ENCODE peak calls at places on chromosome 1, in six cellular contexts. Z, J, G, B, R and H are unnamed samples.

GRCh38 chr1:201427923-201428322 is 6.4 kb upstream of the TNNI1 start:
- DNase-seq in Z (no peak), J (no peak), G (no peak), B (no peak), R (no peak), H (no peak)

GRCh38 chr1:29210278-29211085 is 20.3 kb downstream of the MECR start:
- DNase-seq in Z (no peak), J (peak; percentile 55), G (no peak), B (peak; percentile 16), R (no peak), H (no peak)

GRCh38 chr1:204564835-204565234 is 48.6 kb downstream of the MDM4 start:
- DNase-seq in Z (no peak), J (no peak), G (no peak), B (peak; percentile 73), R (no peak), H (peak; percentile 88)

GRCh38 chr1:246454655-246455054 is 52.4 kb downstream of the SMYD3 start:
- DNase-seq in Z (no peak), J (peak; percentile 12), G (peak; percentile 6), B (no peak), R (no peak), H (no peak)

GRCh38 chr1:235999259-235999925 is 65.5 kb downstream of the NID1 start:
- DNase-seq in Z (peak; percentile 98), J (peak; percentile 95), G (peak; percentile 85), B (peak; percentile 96), R (peak; percentile 97), H (no peak)

GRCh38 chr1:206005761-206006160 is 2.6 kb upstream of the RAB7B start:
- DNase-seq in Z (no peak), J (no peak), G (no peak), B (no peak), R (no peak), H (no peak)

GRCh38 chr1:91732291-91732953 is 153.5 kb downstream of the TGFBR3 start:
- DNase-seq in Z (peak; percentile 88), J (peak; percentile 32), G (peak; percentile 85), B (no peak), R (peak; percentile 66), H (no peak)

GRCh38 chr1:161440312-161440894 is 64.9 kb upstream of the FCGR2A start:
- DNase-seq in Z (peak; percentile 33), J (peak; percentile 51), G (peak; percentile 51), B (peak; percentile 23), R (peak; percentile 76), H (peak; percentile 88)

GRCh38 chr1:201032408-201032807 is 8.9 kb upstream of the KIF21B start:
- DNase-seq in Z (no peak), J (no peak), G (no peak), B (no peak), R (no peak), H (no peak)

GRCh38 chr1:25906644-25907300 is 553 bp upstream of the STMN1 start:
- DNase-seq in Z (no peak), J (no peak), G (no peak), B (no peak), R (no peak), H (no peak)

GRCh38 chr1:98002288-98002687 is 81.5 kb upstream of the DPYD start:
- DNase-seq in Z (no peak), J (no peak), G (no peak), B (no peak), R (no peak), H (no peak)

GRCh38 chr1:119635801-119636390 is 12.2 kb downstream of the ZNF697 start:
- DNase-seq in Z (peak; percentile 38), J (peak; percentile 73), G (no peak), B (no peak), R (no peak), H (no peak)

GRCh38 chr1:52657702-52658101 is 24.7 kb downstream of the SHISAL2A start:
- DNase-seq in Z (no peak), J (no peak), G (no peak), B (no peak), R (no peak), H (no peak)

GRCh38 chr1:187794561-187794960 is 965.8 kb downstream of the PLA2G4A start:
- DNase-seq in Z (no peak), J (no peak), G (no peak), B (no peak), R (no peak), H (no peak)

GRCh38 chr1:5996641-5997270 is 4.5 kb upstream of the NPHP4 start:
- DNase-seq in Z (no peak), J (no peak), G (no peak), B (no peak), R (no peak), H (no peak)

GRCh38 chr1:67307251-67308060 is at the start of gene IL12RB2:
- DNase-seq in Z (no peak), J (no peak), G (no peak), B (no peak), R (no peak), H (no peak)

GRCh38 chr1:206463137-206463536 is 7.1 kb upstream of the IKBKE start:
- DNase-seq in Z (no peak), J (no peak), G (no peak), B (no peak), R (peak; percentile 84), H (no peak)

GRCh38 chr1:210262167-210262896 is 29.7 kb downstream of the SERTAD4 start:
- DNase-seq in Z (peak; percentile 97), J (peak; percentile 88), G (peak; percentile 88), B (no peak), R (peak; percentile 72), H (no peak)

GRCh38 chr1:43961692-43962091 is 8.1 kb upstream of the DPH2 start:
- DNase-seq in Z (no peak), J (no peak), G (no peak), B (no peak), R (no peak), H (no peak)

GRCh38 chr1:119784127-119784781 is 15.5 kb upstream of the HMGCS2 start:
- DNase-seq in Z (no peak), J (no peak), G (peak; percentile 88), B (no peak), R (peak; percentile 35), H (no peak)

GRCh38 chr1:203796223-203796747 is 862 bp downstream of the ZBED6 start:
- DNase-seq in Z (peak; percentile 22), J (peak; percentile 49), G (peak; percentile 46), B (peak; percentile 13), R (peak; percentile 34), H (no peak)

GRCh38 chr1:227369102-227369760 is 50.9 kb upstream of the CDC42BPA start:
- DNase-seq in Z (no peak), J (no peak), G (no peak), B (no peak), R (no peak), H (no peak)

GRCh38 chr1:51264470-51264869 is 28.4 kb downstream of the RNF11 start:
- DNase-seq in Z (peak; percentile 99), J (peak; percentile 84), G (peak; percentile 91), B (no peak), R (peak; percentile 62), H (no peak)

GRCh38 chr1:161420763-161421455 is 53.2 kb upstream of the CFAP126 start:
- DNase-seq in Z (no peak), J (no peak), G (peak; percentile 2), B (no peak), R (no peak), H (peak; percentile 57)

GRCh38 chr1:47755368-47755990 is 241.7 kb downstream of the TRABD2B start:
- DNase-seq in Z (no peak), J (no peak), G (no peak), B (no peak), R (no peak), H (peak; percentile 59)

GRCh38 chr1:1430114-1430982 is 5.1 kb upstream of the VWA1 start:
- DNase-seq in Z (peak; percentile 32), J (peak; percentile 91), G (peak; percentile 75), B (no peak), R (no peak), H (no peak)
- TF ChIP-seq CTCF in Z (peak; percentile 5), J (peak; percentile 51), G (no peak), B (no peak), R (no peak), H (no peak)

GRCh38 chr1:41482906-41483895 is 1.3 kb downstream of the EDN2 start:
- DNase-seq in Z (no peak), J (no peak), G (no peak), B (no peak), R (no peak), H (no peak)
- H2AFZ ChIP-seq in Z (no peak overlapping the region), J (no peak overlapping the region), G (no peak overlapping the region), B (no peak overlapping the region), R (no peak overlapping the region), H (no peak overlapping the region)

DNA sequence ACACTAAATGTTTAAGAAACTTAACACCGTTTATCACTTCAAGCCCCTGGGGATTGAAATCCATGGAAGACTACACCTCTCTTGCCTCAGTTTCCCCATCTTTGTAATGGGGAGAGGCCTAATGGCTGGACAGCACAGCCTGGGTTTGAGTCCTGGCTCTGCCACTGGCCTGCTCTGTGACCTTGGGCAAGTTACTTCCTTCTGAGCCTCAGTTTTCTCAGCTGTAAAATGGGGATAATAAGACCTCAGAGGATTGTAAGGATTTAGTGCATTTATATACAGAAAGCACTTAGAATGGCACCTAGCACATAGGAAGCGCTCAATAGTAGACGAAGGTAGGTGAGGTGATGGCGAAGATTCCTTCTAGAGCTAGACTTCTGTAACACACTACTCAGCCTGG is 5.5 kb downstream of the AGTRAP start:
- DNase-seq in Z (no peak), J (no peak), G (no peak), B (no peak), R (no peak), H (no peak)
- H3K4me1 ChIP-seq in Z (peaks cover 11% of the 10 kb centered on the region), J (peaks cover 6% of the 10 kb centered on the region), G (no peaks in the 10 kb centered on the region), B (peaks cover 15% of the 10 kb centered on the region), R (peaks cover 35% of the 10 kb centered on the region), H (peaks cover 11% of the 10 kb centered on the region)

GRCh38 chr1:112371770-112372169 is 24.2 kb upstream of the CTTNBP2NL start:
- DNase-seq in Z (no peak), J (no peak), G (no peak), B (no peak), R (no peak), H (no peak)

GRCh38 chr1:112373841-112374240 is 22.2 kb upstream of the CTTNBP2NL start:
- DNase-seq in Z (no peak), J (no peak), G (no peak), B (no peak), R (no peak), H (no peak)

GRCh38 chr1:112369389-112370285 is 26.4 kb upstream of the CTTNBP2NL start:
- DNase-seq in Z (peak; percentile 46), J (peak; percentile 87), G (peak; percentile 79), B (no peak), R (peak; percentile 73), H (peak; percentile 79)

GRCh38 chr1:112368198-112368597 is 27.8 kb upstream of the CTTNBP2NL start:
- DNase-seq in Z (no peak), J (no peak), G (no peak), B (no peak), R (no peak), H (no peak)

DNA sequence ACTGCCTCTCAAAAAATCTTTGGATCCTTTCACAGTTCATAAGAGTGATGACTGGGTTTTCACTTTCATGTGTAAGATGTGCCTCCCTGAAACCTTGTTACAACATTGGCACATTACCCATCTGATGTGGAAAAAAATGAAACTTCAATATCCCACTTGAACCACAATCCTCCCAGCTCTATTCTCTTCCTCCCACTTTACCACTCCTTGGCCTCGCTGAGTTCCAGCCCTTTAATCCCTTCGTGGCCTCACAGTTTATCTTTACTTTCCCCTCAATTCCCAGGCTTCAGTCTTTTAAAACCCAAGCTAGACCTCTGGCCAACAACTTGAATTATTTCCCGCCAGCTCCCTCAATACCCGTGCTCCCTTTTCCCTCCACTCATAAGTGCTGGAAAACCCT is 25.0 kb upstream of the CTTNBP2NL start:
- DNase-seq in Z (no peak), J (no peak), G (no peak), B (no peak), R (no peak), H (no peak)
- TF ChIP-seq CTCF in Z (no peak), J (no peak), G (no peak), B (no peak), R (no peak), H (no peak)